ENCODE peak calls at places on chromosomes 4 and X, in ten cellular contexts. N, F, A, Y, Z, G, L, E, X and W are unnamed samples.

GRCh38 chr4:115655626-115656025 is 542.2 kb upstream of the NDST4 start:
- DNase-seq in A (no peak), G (no peak), Z (no peak), L (no peak), E (no peak), X (no peak), N (no peak), F (no peak), Y (no peak), W (no peak)

GRCh38 chrX:57984620-57985019 is 74.4 kb upstream of the ZXDA start:
- DNase-seq in E (no peak), A (no peak), N (no peak), G (no peak), Y (no peak), Z (no peak), F (no peak), L (no peak), X (no peak), W (no peak)

GRCh38 chr4:114287079-114287696 is 307.7 kb upstream of the ARSJ start:
- DNase-seq in L (no peak), Y (no peak), F (no peak), E (no peak), G (no peak), X (no peak), N (no peak), A (no peak), Z (no peak), W (no peak)

GRCh38 chr4:54227261-54228063 is 1.6 kb upstream of the PDGFRA start:
- DNase-seq in Z (no peak), E (no peak), F (no peak), A (peak; percentile 71), G (no peak), N (no peak), L (no peak), X (no peak), Y (peak; percentile 80), W (no peak)

GRCh38 chr4:77734928-77735327 is 84.2 kb downstream of the CNOT6L start:
- DNase-seq in X (no peak), F (no peak), Y (peak; percentile 79), A (no peak), N (no peak), L (no peak), E (no peak), Z (peak; percentile 2), G (no peak), W (no peak)

GRCh38 chr4:185682236-185682635 is 129.8 kb downstream of the SORBS2 start:
- DNase-seq in Y (peak; percentile 12), Z (no peak), G (no peak), L (no peak), N (no peak), F (no peak), E (no peak), X (no peak), A (no peak), W (peak; percentile 30)

GRCh38 chrX:109920868-109921267 is 82.0 kb upstream of the TMEM164 start:
- DNase-seq in G (no peak), F (no peak), Y (no peak), Z (no peak), N (no peak), A (no peak), E (no peak), X (no peak), L (no peak), W (no peak)

GRCh38 chr4:162408309-162408708 is 244.5 kb upstream of the FSTL5 start:
- DNase-seq in G (no peak), X (no peak), F (no peak), Y (no peak), E (no peak), L (no peak), Z (no peak), A (no peak), N (no peak), W (no peak)

DNA sequence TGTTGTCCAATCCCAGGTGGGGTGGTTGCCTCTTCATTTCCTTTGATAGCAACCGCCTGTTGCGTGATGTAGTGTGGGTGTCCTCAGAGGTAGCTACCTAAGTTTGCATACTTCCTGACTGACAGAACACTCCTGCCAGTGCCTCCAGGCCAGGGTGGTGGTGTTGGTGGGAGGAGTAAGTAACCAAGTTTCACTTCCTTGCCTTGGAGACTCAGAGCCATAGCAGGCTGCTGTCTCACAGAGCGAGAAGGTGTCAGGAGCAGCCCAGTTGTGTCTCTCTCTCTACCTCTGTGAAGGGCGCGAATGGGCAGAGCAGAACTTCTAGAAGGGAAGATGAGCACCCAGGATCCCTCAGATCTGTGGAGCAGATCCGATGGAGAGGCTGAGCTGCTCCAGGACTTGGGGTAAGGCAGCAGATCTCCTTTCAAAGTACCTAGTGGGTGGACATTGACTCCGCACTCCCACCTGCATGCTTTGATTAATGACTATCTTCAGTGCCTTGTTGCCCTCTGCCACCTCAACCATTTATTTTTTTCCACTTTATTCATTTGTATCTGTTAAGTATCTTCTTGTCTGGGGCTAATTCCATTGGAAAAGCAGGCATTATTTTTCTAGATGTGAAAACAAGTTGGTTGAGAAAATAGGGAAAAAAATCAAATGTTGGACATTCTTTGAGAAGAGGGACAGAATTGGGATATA is at the start of gene DAPP1:
- DNase-seq in F (peak; percentile 23), Z (no peak), Y (no peak), X (no peak), E (peak; percentile 93), G (no peak), N (no peak), L (peak; percentile 43), A (peak; percentile 73), W (peak; percentile 33)
- TF ChIP-seq POLR2A in F (no peak), Z (no peak), Y (no peak), X (no peak), E (peak; percentile 35), G (no peak), N (no peak), L (no peak), A (no peak), W (no peak)

DNA sequence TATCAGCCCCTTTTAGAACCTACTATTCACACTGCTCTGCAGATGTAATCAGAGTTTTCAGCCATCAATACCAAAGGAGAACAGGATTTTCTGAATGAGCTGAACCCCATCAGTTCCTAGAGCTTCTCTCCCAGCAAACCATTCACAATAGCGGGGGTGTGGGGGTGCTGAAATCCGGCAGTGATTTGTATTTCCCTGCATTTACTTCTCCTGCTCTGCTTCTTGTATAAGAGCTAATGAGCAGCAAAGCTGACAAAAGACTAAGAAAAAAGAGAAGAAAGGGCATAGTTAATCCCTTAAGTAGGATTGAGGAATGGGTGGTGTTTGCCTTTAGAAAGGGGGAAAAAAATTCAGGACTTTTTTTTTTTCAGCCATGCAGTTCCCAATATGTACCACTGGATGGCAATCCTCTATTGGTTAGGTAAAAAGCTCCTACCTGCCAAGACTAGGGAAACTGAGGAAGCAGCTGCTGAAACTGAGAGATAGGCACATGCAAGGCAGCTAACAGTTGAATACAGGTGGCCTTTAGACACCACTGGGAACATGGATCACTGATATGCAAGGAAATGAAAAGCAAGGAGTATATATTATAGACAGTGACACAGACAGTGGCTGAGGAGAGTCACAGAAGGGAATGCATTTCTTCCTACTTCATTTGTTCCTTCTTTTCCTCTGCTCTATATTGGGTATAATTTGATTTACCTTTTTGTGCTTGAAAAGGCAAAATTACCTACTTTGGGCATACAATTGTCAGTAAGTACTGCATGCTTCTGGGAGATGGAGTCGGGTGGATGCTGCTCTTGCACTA is 217.9 kb downstream of the HS6ST2 start:
- DNase-seq in N (no peak), G (no peak), E (no peak), X (no peak), F (no peak), L (no peak), Y (no peak), Z (no peak), A (no peak), W (no peak)
- TF ChIP-seq CTCF in N (no peak), G (peak; percentile 41), E (peak; percentile 9), X (peak; percentile 64), F (peak; percentile 29), L (peak; percentile 36), Y (peak; percentile 36), Z (peak; percentile 47), A (peak; percentile 26), W (peak; percentile 37)

DNA sequence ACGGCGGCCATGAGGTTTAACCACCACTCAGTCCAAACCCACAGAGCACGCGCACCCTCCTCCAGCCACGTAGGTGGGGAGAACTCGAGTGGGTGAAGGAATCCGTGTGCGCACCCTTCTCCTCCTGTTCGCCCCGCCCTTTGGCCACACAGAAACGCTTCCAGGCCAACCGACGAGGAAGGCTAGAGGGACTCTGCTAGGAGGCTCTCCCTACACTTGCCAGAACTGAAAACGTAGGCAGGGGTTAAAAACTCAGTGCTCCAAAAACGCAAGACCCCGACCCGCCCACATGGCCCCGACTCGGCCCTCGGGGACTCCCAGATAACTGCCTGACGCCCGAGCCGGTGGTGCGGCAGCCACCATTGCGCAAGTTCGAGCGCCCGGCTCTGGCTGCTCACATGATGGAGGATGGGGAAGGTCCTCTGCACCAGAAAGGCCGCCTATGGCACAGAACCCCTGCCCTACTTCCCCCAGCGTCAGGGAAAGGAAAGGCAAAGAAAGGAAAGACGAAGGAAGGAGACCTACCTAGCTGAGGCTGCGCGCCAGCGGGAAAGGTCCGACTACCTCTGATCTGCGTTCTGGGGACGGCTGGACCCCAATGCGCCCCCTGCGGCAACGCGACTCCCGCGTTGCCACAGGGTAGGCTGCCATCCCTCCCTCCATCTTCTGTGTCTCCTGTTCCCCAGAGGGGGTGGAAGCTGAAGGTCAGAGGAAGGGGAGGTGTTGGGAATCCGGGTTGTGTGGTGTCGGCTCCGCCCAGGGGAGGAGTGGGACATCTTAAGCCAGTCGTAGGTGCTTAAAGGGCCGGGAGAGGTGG is 201.9 kb upstream of the AGTR2 start:
- DNase-seq in G (peak; percentile 47), Z (peak; percentile 82), E (no peak), N (no peak), X (peak; percentile 63), F (no peak), A (no peak), Y (no peak), L (peak; percentile 40), W (no peak)
- TF ChIP-seq POLR2A in G (no peak), Z (peak; percentile 83), E (peak; percentile 26), N (no peak), X (no peak), F (no peak), A (no peak), Y (no peak), L (no peak), W (no peak)

GRCh38 chrX:11447418-11447817 is 154.2 kb downstream of the AMELX start:
- DNase-seq in A (no peak), N (no peak), Y (peak; percentile 6), X (no peak), E (no peak), L (no peak), Z (no peak), F (no peak), G (no peak), W (no peak)

GRCh38 chrX:11446331-11446730 is 153.1 kb downstream of the AMELX start:
- DNase-seq in F (no peak), N (no peak), A (no peak), X (no peak), G (no peak), L (no peak), Y (peak; percentile 55), E (no peak), Z (no peak), W (no peak)

GRCh38 chrX:11444052-11444451 is 150.8 kb downstream of the AMELX start:
- DNase-seq in L (no peak), Z (no peak), E (no peak), N (no peak), F (no peak), X (no peak), Y (no peak), G (no peak), A (no peak), W (no peak)

GRCh38 chrX:11446951-11447350 is 153.7 kb downstream of the AMELX start:
- DNase-seq in X (no peak), G (no peak), L (no peak), A (no peak), Z (no peak), N (no peak), E (no peak), Y (peak; percentile 35), F (no peak), W (no peak)

GRCh38 chrX:11445540-11445939 is 152.3 kb downstream of the AMELX start:
- DNase-seq in X (no peak), N (no peak), Z (no peak), F (no peak), L (no peak), Y (no peak), A (no peak), E (no peak), G (no peak), W (no peak)
- TF ChIP-seq CTCF in X (no peak), N (no peak), Z (peak; percentile 17), F (no peak), L (no peak), Y (no peak), A (no peak), E (peak; percentile 12), G (no peak), W (no peak)